ENCODE peak calls at places on chromosomes 16 and 17, in ten cellular contexts. D, Z, C, Y, J, E, K, W, N and S are unnamed samples.

GRCh38 chr16:4900036-4900435 is 36.9 kb downstream of the PPL start:
- DNase-seq in D (no peak), Z (no peak), C (no peak), Y (no peak), J (peak), E (no peak), K (peak), W (no peak), N (no peak), S (no peak)

GRCh38 chr17:2398655-2399571 is 1.9 kb downstream of the MNT start:
- DNase-seq in D (peak), Z (peak), C (peak), Y (no peak), J (peak), E (peak), K (peak), W (peak), N (no peak), S (no peak)

GRCh38 chr16:3783516-3783915 is 66.2 kb upstream of the TRAP1 start:
- DNase-seq in D (no peak), Z (no peak), C (no peak), Y (no peak), J (no peak), E (no peak), K (no peak), W (no peak), N (no peak), S (no peak)

GRCh38 chr16:58454178-58454577 is 45.8 kb upstream of the NDRG4 start:
- DNase-seq in D (no peak), Z (no peak), C (no peak), Y (no peak), J (no peak), E (no peak), K (no peak), W (no peak), N (no peak), S (no peak)

GRCh38 chr17:72782985-72783701 is 309.3 kb downstream of the SLC39A11 start:
- DNase-seq in D (no peak), Z (no peak), C (no peak), Y (no peak), J (no peak), E (no peak), K (no peak), W (no peak), N (peak), S (no peak)

GRCh38 chr17:48597492-48597774 is 3.9 kb upstream of the HOXB5 start:
- DNase-seq in D (no peak), Z (no peak), C (no peak), Y (no peak), J (no peak), E (no peak), K (no peak), W (no peak), N (no peak), S (no peak)

GRCh38 chr17:173064-173911 is 8.2 kb downstream of the DOC2B start:
- DNase-seq in D (no peak), Z (no peak), C (no peak), Y (no peak), J (no peak), E (no peak), K (no peak), W (no peak), N (no peak), S (no peak)

GRCh38 chr16:67186550-67186950 is 2.8 kb upstream of the MATCAP1 start:
- DNase-seq in D (no peak), Z (peak), C (no peak), Y (no peak), J (no peak), E (no peak), K (peak), W (no peak), N (no peak), S (no peak)

GRCh38 chr16:85618509-85618908 is 5.4 kb downstream of the GSE1 start:
- DNase-seq in D (no peak), Z (no peak), C (no peak), Y (no peak), J (no peak), E (no peak), K (no peak), W (no peak), N (no peak), S (no peak)

GRCh38 chr17:65163990-65164495 is 26.9 kb downstream of the RGS9 start:
- DNase-seq in D (peak), Z (peak), C (peak), Y (no peak), J (peak), E (peak), K (peak), W (peak), N (no peak), S (no peak)

GRCh38 chr16:57003439-57004386 is 14.4 kb downstream of the NLRC5 start:
- DNase-seq in D (no peak), Z (no peak), C (no peak), Y (no peak), J (no peak), E (no peak), K (no peak), W (no peak), N (no peak), S (no peak)

GRCh38 chr17:58525239-58525638 is 10.8 kb upstream of the MTMR4 start:
- DNase-seq in D (no peak), Z (peak), C (no peak), Y (no peak), J (peak), E (no peak), K (peak), W (peak), N (no peak), S (no peak)

GRCh38 chr16:67673712-67674580 is 7.3 kb downstream of the C16orf86 start:
- DNase-seq in D (no peak), Z (peak), C (no peak), Y (no peak), J (peak), E (no peak), K (no peak), W (no peak), N (no peak), S (no peak)

GRCh38 chr17:81961087-81961514 is at the start of gene NOTUM:
- DNase-seq in D (peak), Z (peak), C (no peak), Y (no peak), J (peak), E (no peak), K (peak), W (no peak), N (no peak), S (no peak)

GRCh38 chr17:42659079-42659931 is at the start of gene TUBG2:
- DNase-seq in D (peak), Z (peak), C (peak), Y (peak), J (peak), E (peak), K (peak), W (peak), N (peak), S (no peak)

GRCh38 chr17:44556854-44557606 is at the start of gene FZD2:
- DNase-seq in D (peak), Z (peak), C (peak), Y (peak), J (peak), E (peak), K (peak), W (peak), N (peak), S (peak)

GRCh38 chr16:57536306-57537193 is at the start of gene CCDC102A:
- DNase-seq in D (peak), Z (peak), C (no peak), Y (no peak), J (peak), E (no peak), K (peak), W (peak), N (peak), S (no peak)

GRCh38 chr17:67992541-67993152 is 3.6 kb downstream of the C17orf58 start:
- DNase-seq in D (peak), Z (no peak), C (no peak), Y (no peak), J (peak), E (no peak), K (peak), W (no peak), N (peak), S (no peak)

GRCh38 chr17:55284944-55285339 is 20.2 kb downstream of the HLF start:
- DNase-seq in D (no peak), Z (no peak), C (no peak), Y (no peak), J (no peak), E (no peak), K (no peak), W (no peak), N (no peak), S (no peak)

GRCh38 chr17:43641416-43641815 is 20.3 kb downstream of the MEOX1 start:
- DNase-seq in D (no peak), Z (no peak), C (no peak), Y (no peak), J (peak), E (no peak), K (no peak), W (no peak), N (no peak), S (no peak)